ENCODE peak calls at places on chromosomes 12 and 14, in five cellular contexts. B, E, J, Z and K are unnamed samples.

GRCh38 chr14:90815567-90815816 is 738 bp downstream of the TTC7B start:
- DNase-seq in J (no peak), Z (no peak), E (no peak), B (no peak), K (peak; percentile 43)

GRCh38 chr12:79452906-79453305 is 237.9 kb downstream of the PAWR start:
- DNase-seq in Z (no peak), B (no peak), E (no peak), J (no peak), K (no peak)

GRCh38 chr14:89372156-89372555 is 44.9 kb downstream of the FOXN3 start:
- DNase-seq in E (no peak), Z (peak; percentile 41), B (no peak), J (no peak), K (no peak)

GRCh38 chr14:59208224-59208814 is 19.9 kb downstream of the DAAM1 start:
- DNase-seq in J (no peak), E (no peak), Z (peak; percentile 89), B (no peak), K (no peak)

GRCh38 chr12:76020731-76021672 is 10.6 kb downstream of the PHLDA1 start:
- DNase-seq in Z (peak; percentile 100), E (no peak), J (no peak), B (no peak), K (no peak)

GRCh38 chr12:46839232-46839631 is 13.4 kb upstream of the SLC38A4 start:
- DNase-seq in B (no peak), E (no peak), J (no peak), Z (no peak), K (no peak)

GRCh38 chr12:131067993-131068942 is 114.6 kb downstream of the ADGRD1 start:
- DNase-seq in Z (no peak), B (no peak), E (no peak), J (no peak), K (no peak)

GRCh38 chr14:90487031-90487430 is 90.2 kb downstream of the CALM1 start:
- DNase-seq in E (no peak), B (no peak), Z (peak; percentile 6), J (no peak), K (peak; percentile 66)

GRCh38 chr12:1590083-1590979 is 4.0 kb downstream of the FBXL14 start:
- DNase-seq in J (peak; percentile 49), Z (peak; percentile 90), E (no peak), B (peak; percentile 65), K (peak; percentile 78)

GRCh38 chr14:99260652-99261551 is 11.1 kb downstream of the BCL11B start:
- DNase-seq in B (no peak), J (no peak), Z (no peak), E (no peak), K (no peak)

GRCh38 chr12:82174936-82175335 is 183.3 kb downstream of the CCDC59 start:
- DNase-seq in Z (no peak), J (no peak), B (no peak), E (no peak), K (no peak)

GRCh38 chr14:103188691-103189480 is 65.6 kb downstream of the TNFAIP2 start:
- DNase-seq in J (no peak), B (peak; percentile 63), E (no peak), Z (no peak), K (no peak)

GRCh38 chr14:64391113-64391725 is 3.1 kb downstream of the MTHFD1 start:
- DNase-seq in B (no peak), J (no peak), E (no peak), Z (no peak), K (no peak)

GRCh38 chr12:29035112-29035511 is 114.0 kb upstream of the FAR2 start:
- DNase-seq in E (no peak), Z (no peak), B (no peak), J (no peak), K (no peak)

GRCh38 chr14:95255487-95255886 is 64.2 kb downstream of the CLMN start:
- DNase-seq in E (peak; percentile 95), Z (peak; percentile 71), J (no peak), B (peak; percentile 57), K (no peak)

GRCh38 chr14:73143003-73143402 is 6.7 kb downstream of the PSEN1 start:
- DNase-seq in Z (no peak), B (no peak), J (peak; percentile 57), E (peak; percentile 17), K (no peak)

GRCh38 chr12:24307716-24308335 is 358.4 kb upstream of the SOX5 start:
- DNase-seq in B (no peak), J (no peak), E (no peak), Z (no peak), K (no peak)

GRCh38 chr14:86129426-86129825 is 599.5 kb downstream of the FLRT2 start:
- DNase-seq in Z (no peak), J (no peak), B (no peak), E (no peak), K (no peak)

GRCh38 chr14:26522985-26523384 is 74.8 kb downstream of the NOVA1 start:
- DNase-seq in B (no peak), Z (peak; percentile 87), E (no peak), J (no peak), K (no peak)

GRCh38 chr12:114913871-114914801 is 230.2 kb upstream of the TBX3 start:
- DNase-seq in Z (peak; percentile 57), B (peak; percentile 60), E (no peak), J (no peak), K (no peak)

GRCh38 chr14:22164616-22165015 is 424.4 kb downstream of the DAD1 start:
- DNase-seq in E (no peak), J (no peak), Z (no peak), B (no peak), K (no peak)

GRCh38 chr12:39692258-39692853 is 72.8 kb upstream of the ABCD2 start:
- DNase-seq in Z (peak; percentile 4), E (peak; percentile 30), J (no peak), B (no peak), K (no peak)

GRCh38 chr14:75343914-75344313 is 65.3 kb downstream of the FOS start:
- DNase-seq in Z (peak; percentile 16), E (no peak), J (no peak), B (no peak), K (no peak)

GRCh38 chr12:14952295-14952995 is 9.0 kb downstream of the ARHGDIB start:
- DNase-seq in Z (peak; percentile 96), B (no peak), J (no peak), E (no peak), K (no peak)